ENCODE peak calls at places on chromosome 21, in four cellular contexts. L, C, Q and X are unnamed samples.

GRCh38 chr21:17819878-17820232 is 699 bp upstream of the C21orf91 start:
- DNase-seq in C (no peak), L (no peak), Q (peak; percentile 14), X (no peak)

GRCh38 chr21:27130152-27130551 is 163.3 kb upstream of the ADAMTS5 start:
- DNase-seq in Q (no peak), C (no peak), L (no peak), X (no peak)

GRCh38 chr21:33403128-33403785 is at the start of gene IFNGR2:
- DNase-seq in L (peak; percentile 59), Q (no peak), C (no peak), X (peak; percentile 37)

GRCh38 chr21:25881524-25882376 is 147.0 kb downstream of the GABPA start:
- DNase-seq in Q (peak; percentile 39), C (peak; percentile 59), L (peak; percentile 75), X (peak; percentile 66)

GRCh38 chr21:38913120-38913975 is 107.6 kb downstream of the ETS2 start:
- DNase-seq in L (peak; percentile 49), C (peak; percentile 79), Q (no peak), X (peak; percentile 75)

GRCh38 chr21:35614412-35614901 is 445.9 kb downstream of the SETD4 start:
- DNase-seq in C (no peak), Q (no peak), L (peak; percentile 61), X (no peak)

GRCh38 chr21:39422468-39423241 is 22.9 kb downstream of the LCA5L start:
- DNase-seq in C (no peak), L (peak; percentile 84), Q (no peak), X (no peak)

GRCh38 chr21:16211339-16212303 is 481.8 kb downstream of the USP25 start:
- DNase-seq in C (no peak), Q (no peak), L (no peak), X (no peak)

GRCh38 chr21:40043423-40043822 is 176.2 kb downstream of the PCP4 start:
- DNase-seq in L (peak; percentile 6), Q (no peak), C (no peak), X (no peak)

GRCh38 chr21:27636671-27637070 is 669.8 kb upstream of the ADAMTS5 start:
- DNase-seq in C (no peak), L (no peak), Q (no peak), X (no peak)

GRCh38 chr21:38311765-38312164 is 55.0 kb downstream of the KCNJ15 start:
- DNase-seq in L (no peak), Q (no peak), C (no peak), X (no peak)

GRCh38 chr21:45130324-45130774 is 56.0 kb downstream of the ADARB1 start:
- DNase-seq in Q (no peak), L (no peak), C (no peak), X (no peak)
- TF ChIP-seq HMGXB4 in Q (no peak), L (no peak), C (no peak), X (no peak)

GRCh38 chr21:42633858-42634257 is 19.6 kb upstream of the PDE9A start:
- DNase-seq in Q (no peak), C (no peak), L (no peak), X (no peak)

GRCh38 chr21:42630626-42631025 is 22.8 kb upstream of the PDE9A start:
- DNase-seq in Q (no peak), L (no peak), C (no peak), X (no peak)

GRCh38 chr21:42632771-42633690 is 20.4 kb upstream of the PDE9A start:
- DNase-seq in Q (no peak), L (no peak), C (no peak), X (no peak)

GRCh38 chr21:42631142-42631541 is 22.3 kb upstream of the PDE9A start:
- DNase-seq in L (no peak), Q (no peak), C (no peak), X (no peak)

GRCh38 chr21:42632336-42632751 is 21.1 kb upstream of the PDE9A start:
- DNase-seq in Q (no peak), L (no peak), C (no peak), X (no peak)
- TF ChIP-seq HMGXB4 in Q (no peak), L (no peak), C (no peak), X (no peak)

DNA sequence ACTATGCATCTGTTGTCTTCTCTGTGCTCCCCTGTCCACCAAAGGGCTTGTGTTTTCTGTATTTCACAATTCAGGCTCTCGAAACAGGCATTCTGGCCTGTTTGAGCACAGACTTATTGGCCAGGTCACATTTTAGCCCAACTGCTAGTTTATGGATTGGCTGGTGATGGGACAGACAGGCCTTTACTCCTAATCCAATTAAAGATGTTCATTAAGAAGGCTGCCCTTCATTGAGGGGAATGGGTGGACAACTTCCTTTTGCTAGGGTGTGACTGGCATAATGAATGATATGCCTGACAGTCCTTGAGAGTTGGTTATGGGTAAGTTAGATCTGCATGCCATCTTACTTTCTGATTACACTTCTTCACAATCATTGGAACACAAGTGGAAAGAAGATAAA is 86.4 kb downstream of the LTN1 start:
- DNase-seq in Q (no peak), C (no peak), L (no peak), X (no peak)
- TF ChIP-seq HMGXB4 in Q (no peak), C (no peak), L (no peak), X (no peak)

DNA sequence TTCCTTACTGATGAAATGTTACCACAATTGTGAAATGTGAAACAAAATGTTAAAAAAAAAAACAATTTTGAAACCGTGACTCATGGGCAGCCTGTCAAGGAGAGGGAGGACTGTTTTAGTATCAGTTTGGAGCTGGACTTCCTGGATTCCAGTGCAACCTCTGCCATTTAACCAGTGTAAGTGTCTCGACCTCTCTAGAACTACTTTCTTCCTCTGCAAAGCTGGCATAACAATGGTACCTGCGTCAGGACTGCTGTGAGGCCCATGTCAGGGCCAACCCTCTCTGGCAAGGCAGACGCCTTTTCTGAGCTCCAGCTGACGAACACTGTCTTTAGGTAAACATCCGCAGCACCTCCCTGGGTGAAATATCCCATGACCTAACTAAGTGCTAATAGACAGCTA is 20.9 kb downstream of the URB1 start:
- DNase-seq in C (peak; percentile 56), L (no peak), Q (no peak), X (no peak)
- TF ChIP-seq HMGXB4 in C (no peak), L (no peak), Q (no peak), X (no peak)

DNA sequence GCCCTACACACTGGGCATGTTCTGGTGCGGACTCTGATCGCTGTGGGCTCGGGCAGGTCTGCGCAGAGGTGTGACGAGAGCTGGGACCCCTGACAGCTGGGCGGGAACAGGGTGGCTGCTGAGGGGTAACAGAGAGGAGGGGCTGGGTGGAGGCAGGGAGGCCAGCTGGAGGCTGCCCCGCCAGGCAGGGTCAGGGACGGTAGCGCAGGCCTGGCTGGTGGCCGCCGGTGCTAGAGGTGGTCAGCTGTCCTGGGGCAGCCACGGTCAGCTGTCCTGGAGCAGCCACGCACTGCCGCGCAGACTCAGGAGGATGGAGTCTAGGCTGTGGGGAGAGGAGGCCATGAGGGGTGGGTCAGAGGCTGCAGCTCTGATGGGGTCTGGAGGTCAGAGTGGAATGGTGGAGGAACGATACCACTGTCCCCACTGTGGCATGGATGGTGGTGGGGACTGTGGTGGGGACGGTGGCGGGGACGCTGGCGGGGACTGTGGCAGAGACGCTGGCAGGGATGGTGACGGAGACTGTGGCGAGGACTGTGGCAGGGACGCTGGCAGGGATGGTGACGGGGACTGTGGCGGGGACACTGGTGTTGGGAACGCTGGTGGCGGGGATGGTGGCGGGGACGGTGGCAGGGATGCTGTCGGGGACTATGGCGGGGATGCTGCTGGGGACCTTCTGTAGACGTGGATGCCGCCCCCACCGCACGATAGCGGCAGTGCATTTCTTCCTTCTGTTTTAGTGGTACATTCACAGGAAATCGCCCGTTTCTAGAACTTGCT is 21.3 kb upstream of the LRRC3 start:
- DNase-seq in L (no peak), Q (no peak), C (no peak), X (no peak)
- TF ChIP-seq HMGXB4 in L (no peak), Q (no peak), C (no peak), X (no peak)

DNA sequence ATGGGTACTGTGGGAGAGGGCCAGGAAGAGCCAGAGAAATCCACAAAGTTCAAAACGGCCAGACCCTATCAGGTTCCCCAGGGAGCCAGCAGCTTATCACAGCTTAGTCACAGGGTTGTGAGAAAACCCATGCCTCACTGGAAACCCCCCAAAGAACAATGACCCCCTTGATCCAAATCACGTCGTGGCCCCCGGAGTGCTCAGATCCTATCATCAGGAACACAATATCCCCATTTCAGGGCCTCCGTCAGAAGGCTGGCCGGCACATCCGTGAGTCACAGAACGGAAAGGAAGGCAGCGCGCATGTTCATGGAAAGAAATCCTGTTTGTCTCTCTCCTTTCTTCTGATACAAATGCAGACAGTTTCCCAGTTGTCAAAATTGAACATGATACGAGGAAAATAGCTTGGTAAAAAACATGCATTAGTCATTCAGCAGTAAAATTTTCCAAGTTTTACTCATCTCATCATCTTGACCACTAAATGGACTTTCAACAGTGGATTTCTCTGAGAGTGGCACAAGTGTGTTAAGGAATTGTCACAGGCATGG is 125.0 kb downstream of the RIPK4 start:
- DNase-seq in C (peak; percentile 72), Q (peak; percentile 41), L (no peak), X (no peak)
- TF ChIP-seq HMGXB4 in C (no peak), Q (no peak), L (no peak), X (no peak)

GRCh38 chr21:29258626-29259335 is 39.9 kb upstream of the BACH1 start:
- DNase-seq in Q (peak; percentile 20), L (no peak), C (peak; percentile 32), X (no peak)
- TF ChIP-seq HMGXB4 in Q (no peak), L (no peak), C (no peak), X (no peak)

DNA sequence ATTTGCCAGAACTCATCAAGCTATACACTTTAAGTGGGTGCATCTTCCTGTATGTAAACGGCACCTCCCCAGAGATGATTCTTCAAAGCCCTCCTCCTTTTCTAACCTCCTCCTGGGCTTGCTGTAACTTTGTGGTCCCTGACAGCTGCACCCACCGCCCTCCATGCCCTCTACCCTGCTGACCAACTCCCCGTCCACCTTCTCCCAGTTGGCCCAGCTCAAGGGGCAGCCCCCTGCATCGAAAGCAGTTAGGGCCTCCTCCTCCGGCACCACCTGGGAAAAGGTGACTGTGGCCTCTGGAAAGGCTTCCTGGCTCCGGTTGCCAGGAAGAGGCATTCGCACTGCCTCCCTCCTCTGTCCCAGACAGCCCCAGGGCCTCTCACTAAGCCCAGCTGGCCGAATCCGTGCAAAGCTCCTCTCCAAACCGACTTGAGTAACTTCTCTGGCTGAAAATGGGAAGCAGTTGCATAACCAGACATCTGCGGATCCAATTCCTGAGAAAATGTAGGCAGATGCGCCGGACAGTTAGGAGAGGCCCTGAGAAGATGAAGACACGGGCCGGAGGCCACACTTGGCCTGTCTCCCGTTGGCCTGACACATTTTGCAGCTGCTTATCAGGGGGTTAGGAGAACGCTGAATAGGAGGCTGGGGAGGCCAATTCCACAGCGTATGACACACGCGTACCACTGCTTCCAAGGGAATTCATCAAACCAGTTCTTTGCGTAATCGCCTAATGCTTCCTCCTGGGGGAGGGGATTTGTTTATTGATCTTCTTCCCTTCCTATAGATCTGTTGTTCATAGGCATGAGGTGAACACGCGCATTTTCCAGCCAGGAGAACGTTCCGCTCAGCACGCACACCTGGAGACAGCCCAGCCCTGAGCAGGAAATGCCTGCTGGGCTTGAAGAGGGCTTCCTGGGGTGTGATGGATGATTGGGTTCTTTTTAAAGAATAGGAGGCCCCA is 48.7 kb upstream of the COL6A2 start:
- DNase-seq in C (no peak), Q (no peak), L (no peak), X (no peak)
- TF ChIP-seq HMGXB4 in C (no peak), Q (no peak), L (no peak), X (no peak)